ENCODE peak calls at places on chromosomes 12 and 14, in seven cellular contexts. One of them, this sample, is unnamed.

GRCh38 chr14:79279645-79280399 is 931.5 kb downstream of the DIO2 start:
- DNase-seq in lung: peak; percentile 29
- DNase-seq in uterus: no peak
- DNase-seq in breast epithelium: peak; percentile 52
- DNase-seq in CD4-positive, alpha-beta memory T cell: no peak
- DNase-seq in gastrocnemius medialis: no peak
- DNase-seq in CD8-positive, alpha-beta T cell: no peak
- DNase-seq in this sample: no peak

GRCh38 chr12:31900271-31900670 is 58.9 kb upstream of the RESF1 start:
- DNase-seq in lung: no peak
- DNase-seq in uterus: no peak
- DNase-seq in breast epithelium: no peak
- DNase-seq in CD4-positive, alpha-beta memory T cell: no peak
- DNase-seq in gastrocnemius medialis: no peak
- DNase-seq in CD8-positive, alpha-beta T cell: no peak
- DNase-seq in this sample: no peak

GRCh38 chr14:31880935-31881334 is 196.2 kb upstream of the ARHGAP5 start:
- DNase-seq in lung: no peak
- DNase-seq in uterus: no peak
- DNase-seq in breast epithelium: no peak
- DNase-seq in CD4-positive, alpha-beta memory T cell: no peak
- DNase-seq in gastrocnemius medialis: no peak
- DNase-seq in CD8-positive, alpha-beta T cell: no peak
- DNase-seq in this sample: no peak

GRCh38 chr14:60092516-60092915 is 793 bp downstream of the PCNX4 start:
- DNase-seq in lung: no peak
- DNase-seq in uterus: peak; percentile 29
- DNase-seq in breast epithelium: no peak
- DNase-seq in CD4-positive, alpha-beta memory T cell: peak; percentile 30
- DNase-seq in gastrocnemius medialis: peak; percentile 24
- DNase-seq in CD8-positive, alpha-beta T cell: peak; percentile 17
- DNase-seq in this sample: peak; percentile 33

GRCh38 chr14:54784657-54785056 is 118.0 kb downstream of the GCH1 start:
- DNase-seq in lung: no peak
- DNase-seq in uterus: no peak
- DNase-seq in breast epithelium: no peak
- DNase-seq in CD4-positive, alpha-beta memory T cell: no peak
- DNase-seq in gastrocnemius medialis: peak; percentile 94
- DNase-seq in CD8-positive, alpha-beta T cell: no peak
- DNase-seq in this sample: no peak

GRCh38 chr14:87815121-87815520 is 177.9 kb downstream of the GALC start:
- DNase-seq in lung: no peak
- DNase-seq in uterus: no peak
- DNase-seq in breast epithelium: no peak
- DNase-seq in CD4-positive, alpha-beta memory T cell: no peak
- DNase-seq in gastrocnemius medialis: no peak
- DNase-seq in CD8-positive, alpha-beta T cell: no peak
- DNase-seq in this sample: no peak

GRCh38 chr12:62922539-62922938 is 12.4 kb downstream of the PPM1H start:
- DNase-seq in lung: no peak
- DNase-seq in uterus: no peak
- DNase-seq in breast epithelium: no peak
- DNase-seq in CD4-positive, alpha-beta memory T cell: no peak
- DNase-seq in gastrocnemius medialis: no peak
- DNase-seq in CD8-positive, alpha-beta T cell: no peak
- DNase-seq in this sample: no peak

GRCh38 chr12:13695781-13696180 is 285.6 kb downstream of the GRIN2B start:
- DNase-seq in lung: no peak
- DNase-seq in uterus: no peak
- DNase-seq in breast epithelium: no peak
- DNase-seq in CD4-positive, alpha-beta memory T cell: no peak
- DNase-seq in gastrocnemius medialis: no peak
- DNase-seq in CD8-positive, alpha-beta T cell: no peak
- DNase-seq in this sample: no peak

GRCh38 chr14:28745176-28745575 is 21.4 kb upstream of the FOXG1 start:
- DNase-seq in lung: no peak
- DNase-seq in uterus: no peak
- DNase-seq in breast epithelium: no peak
- DNase-seq in CD4-positive, alpha-beta memory T cell: no peak
- DNase-seq in gastrocnemius medialis: no peak
- DNase-seq in CD8-positive, alpha-beta T cell: no peak
- DNase-seq in this sample: no peak

GRCh38 chr14:61051046-61051445 is 70.0 kb downstream of the SLC38A6 start:
- DNase-seq in lung: no peak
- DNase-seq in uterus: no peak
- DNase-seq in breast epithelium: no peak
- DNase-seq in CD4-positive, alpha-beta memory T cell: no peak
- DNase-seq in gastrocnemius medialis: peak; percentile 41
- DNase-seq in CD8-positive, alpha-beta T cell: no peak
- DNase-seq in this sample: no peak

GRCh38 chr12:65612440-65612839 is 211.8 kb upstream of the HMGA2 start:
- DNase-seq in lung: no peak
- DNase-seq in uterus: no peak
- DNase-seq in breast epithelium: no peak
- DNase-seq in CD4-positive, alpha-beta memory T cell: no peak
- DNase-seq in gastrocnemius medialis: no peak
- DNase-seq in CD8-positive, alpha-beta T cell: no peak
- DNase-seq in this sample: no peak

GRCh38 chr14:53894456-53894855 is 62.2 kb downstream of the BMP4 start:
- DNase-seq in lung: no peak
- DNase-seq in uterus: no peak
- DNase-seq in breast epithelium: no peak
- DNase-seq in CD4-positive, alpha-beta memory T cell: no peak
- DNase-seq in gastrocnemius medialis: no peak
- DNase-seq in CD8-positive, alpha-beta T cell: no peak
- DNase-seq in this sample: no peak

GRCh38 chr14:25150934-25151790 is 101.2 kb upstream of the STXBP6 start:
- DNase-seq in lung: no peak
- DNase-seq in uterus: no peak
- DNase-seq in breast epithelium: no peak
- DNase-seq in CD4-positive, alpha-beta memory T cell: no peak
- DNase-seq in gastrocnemius medialis: no peak
- DNase-seq in CD8-positive, alpha-beta T cell: no peak
- DNase-seq in this sample: no peak

GRCh38 chr14:26605602-26606001 is 7.8 kb upstream of the NOVA1 start:
- DNase-seq in lung: no peak
- DNase-seq in uterus: no peak
- DNase-seq in breast epithelium: no peak
- DNase-seq in CD4-positive, alpha-beta memory T cell: no peak
- DNase-seq in gastrocnemius medialis: no peak
- DNase-seq in CD8-positive, alpha-beta T cell: no peak
- DNase-seq in this sample: peak; percentile 41

GRCh38 chr12:76782440-76782996 is 18.6 kb downstream of the ZDHHC17 start:
- DNase-seq in lung: no peak
- DNase-seq in uterus: no peak
- DNase-seq in breast epithelium: no peak
- DNase-seq in CD4-positive, alpha-beta memory T cell: no peak
- DNase-seq in gastrocnemius medialis: no peak
- DNase-seq in CD8-positive, alpha-beta T cell: no peak
- DNase-seq in this sample: no peak

GRCh38 chr14:35112641-35113040 is 9.1 kb downstream of the PPP2R3C start:
- DNase-seq in lung: no peak
- DNase-seq in uterus: no peak
- DNase-seq in breast epithelium: no peak
- DNase-seq in CD4-positive, alpha-beta memory T cell: no peak
- DNase-seq in gastrocnemius medialis: no peak
- DNase-seq in CD8-positive, alpha-beta T cell: no peak
- DNase-seq in this sample: no peak

GRCh38 chr14:74706101-74706500 is 6.8 kb downstream of the AREL1 start:
- DNase-seq in lung: no peak
- DNase-seq in uterus: no peak
- DNase-seq in breast epithelium: no peak
- DNase-seq in CD4-positive, alpha-beta memory T cell: no peak
- DNase-seq in gastrocnemius medialis: no peak
- DNase-seq in CD8-positive, alpha-beta T cell: no peak
- DNase-seq in this sample: no peak

GRCh38 chr12:25904442-25904841 is 54.0 kb upstream of the RASSF8 start:
- DNase-seq in lung: no peak
- DNase-seq in uterus: no peak
- DNase-seq in breast epithelium: no peak
- DNase-seq in CD4-positive, alpha-beta memory T cell: no peak
- DNase-seq in gastrocnemius medialis: no peak
- DNase-seq in CD8-positive, alpha-beta T cell: no peak
- DNase-seq in this sample: no peak

GRCh38 chr14:103186894-103187586 is 63.8 kb downstream of the TNFAIP2 start:
- DNase-seq in lung: no peak
- DNase-seq in uterus: no peak
- DNase-seq in breast epithelium: no peak
- DNase-seq in CD4-positive, alpha-beta memory T cell: no peak
- DNase-seq in gastrocnemius medialis: no peak
- DNase-seq in CD8-positive, alpha-beta T cell: no peak
- DNase-seq in this sample: no peak

GRCh38 chr14:33738029-33738428 is 212.8 kb downstream of the EGLN3 start:
- DNase-seq in lung: no peak
- DNase-seq in uterus: no peak
- DNase-seq in breast epithelium: no peak
- DNase-seq in CD4-positive, alpha-beta memory T cell: no peak
- DNase-seq in gastrocnemius medialis: no peak
- DNase-seq in CD8-positive, alpha-beta T cell: no peak
- DNase-seq in this sample: no peak

GRCh38 chr12:20194171-20194570 is 174.2 kb upstream of the PDE3A start:
- DNase-seq in lung: no peak
- DNase-seq in uterus: no peak
- DNase-seq in breast epithelium: no peak
- DNase-seq in CD4-positive, alpha-beta memory T cell: no peak
- DNase-seq in gastrocnemius medialis: no peak
- DNase-seq in CD8-positive, alpha-beta T cell: no peak
- DNase-seq in this sample: peak; percentile 25

GRCh38 chr14:68423686-68424085 is 369.2 kb downstream of the ZFP36L1 start:
- DNase-seq in lung: no peak
- DNase-seq in uterus: no peak
- DNase-seq in breast epithelium: no peak
- DNase-seq in CD4-positive, alpha-beta memory T cell: no peak
- DNase-seq in gastrocnemius medialis: no peak
- DNase-seq in CD8-positive, alpha-beta T cell: no peak
- DNase-seq in this sample: no peak

GRCh38 chr14:68427550-68427890 is 365.3 kb downstream of the ZFP36L1 start:
- DNase-seq in lung: no peak
- DNase-seq in uterus: no peak
- DNase-seq in breast epithelium: no peak
- DNase-seq in CD4-positive, alpha-beta memory T cell: no peak
- DNase-seq in gastrocnemius medialis: no peak
- DNase-seq in CD8-positive, alpha-beta T cell: no peak
- DNase-seq in this sample: no peak

GRCh38 chr14:68426661-68427549 is 366.0 kb downstream of the ZFP36L1 start:
- DNase-seq in lung: no peak
- DNase-seq in uterus: no peak
- DNase-seq in breast epithelium: no peak
- DNase-seq in CD4-positive, alpha-beta memory T cell: no peak
- DNase-seq in gastrocnemius medialis: no peak
- DNase-seq in CD8-positive, alpha-beta T cell: no peak
- DNase-seq in this sample: peak; percentile 16

GRCh38 chr14:68421116-68421515 is 371.8 kb downstream of the ZFP36L1 start:
- DNase-seq in lung: no peak
- DNase-seq in uterus: no peak
- DNase-seq in breast epithelium: no peak
- DNase-seq in CD4-positive, alpha-beta memory T cell: no peak
- DNase-seq in gastrocnemius medialis: no peak
- DNase-seq in CD8-positive, alpha-beta T cell: no peak
- DNase-seq in this sample: no peak

DNA sequence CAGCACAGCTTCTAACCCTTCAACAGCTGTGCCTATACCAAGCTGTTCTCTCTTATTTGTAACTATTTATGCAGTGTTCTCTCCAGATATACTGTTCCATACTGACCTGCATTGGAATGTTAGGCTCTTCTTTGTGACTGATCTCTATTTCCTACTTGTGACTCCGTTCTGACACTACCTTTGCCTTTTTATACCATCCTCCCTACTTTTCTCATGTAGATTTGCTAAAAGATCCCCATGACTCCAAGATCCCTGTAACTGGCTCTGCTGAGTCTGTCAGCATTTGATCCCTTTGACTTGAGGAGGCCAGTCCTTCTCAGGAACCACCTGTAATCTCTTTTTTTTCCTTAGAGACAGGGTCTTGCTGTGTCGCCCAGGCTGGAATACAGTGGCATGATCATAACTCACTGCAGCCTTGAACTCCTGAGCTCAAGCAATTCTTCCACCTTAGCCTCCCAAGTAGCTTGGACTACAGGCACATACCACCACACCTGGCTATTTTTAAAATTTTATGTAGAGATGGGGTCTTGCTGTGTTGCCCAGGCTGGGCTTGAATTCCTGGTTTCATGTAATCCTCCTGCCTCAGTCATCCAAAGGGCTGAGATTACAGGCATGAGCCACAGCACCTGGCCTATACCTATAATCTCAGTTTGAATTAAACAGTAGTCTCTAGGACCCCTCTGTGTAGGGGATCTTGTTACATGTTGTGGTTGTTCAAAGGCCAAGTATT is 368.3 kb downstream of the ZFP36L1 start:
- DNase-seq in lung: no peak
- DNase-seq in uterus: no peak
- DNase-seq in breast epithelium: no peak
- DNase-seq in CD4-positive, alpha-beta memory T cell: no peak
- DNase-seq in gastrocnemius medialis: no peak
- DNase-seq in CD8-positive, alpha-beta T cell: no peak
- DNase-seq in this sample: no peak
- H3K27me3 ChIP-seq in lung: no peaks in the 10 kb centered on the region
- H3K27me3 ChIP-seq in uterus: no peaks in the 10 kb centered on the region
- H3K27me3 ChIP-seq in breast epithelium: no peaks in the 10 kb centered on the region
- H3K27me3 ChIP-seq in CD4-positive, alpha-beta memory T cell: no peaks in the 10 kb centered on the region
- H3K27me3 ChIP-seq in gastrocnemius medialis: no peaks in the 10 kb centered on the region
- H3K27me3 ChIP-seq in CD8-positive, alpha-beta T cell: no peaks in the 10 kb centered on the region
- H3K27me3 ChIP-seq in this sample: no peaks in the 10 kb centered on the region

DNA sequence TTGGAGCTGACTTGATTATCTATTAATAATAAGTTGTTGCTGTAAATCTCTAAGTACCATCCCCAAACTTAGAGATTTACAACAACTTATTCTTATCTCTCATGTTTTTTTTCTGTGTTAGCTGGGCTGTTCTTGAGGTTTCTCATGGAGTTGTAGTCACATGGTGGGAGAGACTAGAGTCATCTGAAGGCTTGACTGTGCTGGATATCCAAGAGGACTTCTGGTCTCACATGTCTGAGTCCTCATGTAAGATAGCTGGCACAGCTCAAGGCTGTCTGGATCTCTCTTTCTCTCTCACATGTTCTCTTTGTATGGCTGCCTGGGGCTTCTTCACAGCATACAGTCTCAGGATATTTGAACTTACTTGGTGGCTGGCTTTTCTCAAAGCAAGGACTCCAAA is 63.8 kb downstream of the DACT1 start:
- DNase-seq in lung: no peak
- DNase-seq in uterus: no peak
- DNase-seq in breast epithelium: no peak
- DNase-seq in CD4-positive, alpha-beta memory T cell: no peak
- DNase-seq in gastrocnemius medialis: no peak
- DNase-seq in CD8-positive, alpha-beta T cell: no peak
- DNase-seq in this sample: no peak
- H3K9me3 ChIP-seq in lung: no peaks in the 10 kb centered on the region
- H3K9me3 ChIP-seq in uterus: no peaks in the 10 kb centered on the region
- H3K9me3 ChIP-seq in breast epithelium: no peaks in the 10 kb centered on the region
- H3K9me3 ChIP-seq in CD4-positive, alpha-beta memory T cell: no peaks in the 10 kb centered on the region
- H3K9me3 ChIP-seq in gastrocnemius medialis: no peaks in the 10 kb centered on the region
- H3K9me3 ChIP-seq in CD8-positive, alpha-beta T cell: no peaks in the 10 kb centered on the region
- H3K9me3 ChIP-seq in this sample: no peaks in the 10 kb centered on the region

GRCh38 chr12:118982308-118982707 is 967 bp downstream of the SRRM4 start:
- DNase-seq in lung: no peak
- DNase-seq in uterus: no peak
- DNase-seq in breast epithelium: no peak
- DNase-seq in CD4-positive, alpha-beta memory T cell: no peak
- DNase-seq in gastrocnemius medialis: no peak
- DNase-seq in CD8-positive, alpha-beta T cell: no peak
- DNase-seq in this sample: no peak
- H3K27me3 ChIP-seq in lung: peaks cover 17% of the 10 kb centered on the region
- H3K27me3 ChIP-seq in uterus: no peaks in the 10 kb centered on the region
- H3K27me3 ChIP-seq in breast epithelium: no peaks in the 10 kb centered on the region
- H3K27me3 ChIP-seq in CD4-positive, alpha-beta memory T cell: no peaks in the 10 kb centered on the region
- H3K27me3 ChIP-seq in gastrocnemius medialis: peaks cover 46% of the 10 kb centered on the region
- H3K27me3 ChIP-seq in CD8-positive, alpha-beta T cell: no peaks in the 10 kb centered on the region
- H3K27me3 ChIP-seq in this sample: no peaks in the 10 kb centered on the region

GRCh38 chr14:84237881-84238280 is 1292.1 kb upstream of the FLRT2 start:
- DNase-seq in lung: no peak
- DNase-seq in uterus: no peak
- DNase-seq in breast epithelium: no peak
- DNase-seq in CD4-positive, alpha-beta memory T cell: no peak
- DNase-seq in gastrocnemius medialis: no peak
- DNase-seq in CD8-positive, alpha-beta T cell: no peak
- DNase-seq in this sample: no peak
- H3K9me3 ChIP-seq in lung: no peaks in the 10 kb centered on the region
- H3K9me3 ChIP-seq in uterus: no peaks in the 10 kb centered on the region
- H3K9me3 ChIP-seq in breast epithelium: no peaks in the 10 kb centered on the region
- H3K9me3 ChIP-seq in CD4-positive, alpha-beta memory T cell: peaks cover 6% of the 10 kb centered on the region
- H3K9me3 ChIP-seq in gastrocnemius medialis: no peaks in the 10 kb centered on the region
- H3K9me3 ChIP-seq in CD8-positive, alpha-beta T cell: no peaks in the 10 kb centered on the region
- H3K9me3 ChIP-seq in this sample: no peaks in the 10 kb centered on the region